ENCODE peak calls at places on chromosome 9, in nine cellular contexts. One of them, this sample, is unnamed.

GRCh38 chr9:15295761-15296405 is 11.1 kb downstream of the TTC39B start:
- DNase-seq in MV-4-11: peak
- DNase-seq in progenitor cell of endocrine pancreas: no peak
- DNase-seq in PC-3: no peak
- DNase-seq in amniotic epithelial cell: peak
- DNase-seq in pons: peak
- DNase-seq in stimulated activated CD4-positive, alpha-beta T cell treated with anti-CD3 and anti-CD28 coated beads, Interleukin-2, amount 100 ng/mL, for 24 hours: no peak
- DNase-seq in EL: peak
- DNase-seq in WTC11: no peak
- DNase-seq in this sample: peak

GRCh38 chr9:75152416-75152815 is 64.1 kb downstream of the OSTF1 start:
- DNase-seq in MV-4-11: no peak
- DNase-seq in progenitor cell of endocrine pancreas: no peak
- DNase-seq in PC-3: no peak
- DNase-seq in amniotic epithelial cell: no peak
- DNase-seq in pons: no peak
- DNase-seq in stimulated activated CD4-positive, alpha-beta T cell treated with anti-CD3 and anti-CD28 coated beads, Interleukin-2, amount 100 ng/mL, for 24 hours: peak
- DNase-seq in EL: no peak
- DNase-seq in WTC11: no peak
- DNase-seq in this sample: no peak

GRCh38 chr9:5869315-5870019 is 21.2 kb upstream of the MLANA start:
- DNase-seq in MV-4-11: peak
- DNase-seq in progenitor cell of endocrine pancreas: no peak
- DNase-seq in PC-3: peak
- DNase-seq in amniotic epithelial cell: peak
- DNase-seq in pons: no peak
- DNase-seq in stimulated activated CD4-positive, alpha-beta T cell treated with anti-CD3 and anti-CD28 coated beads, Interleukin-2, amount 100 ng/mL, for 24 hours: peak
- DNase-seq in EL: peak
- DNase-seq in WTC11: peak
- DNase-seq in this sample: peak

GRCh38 chr9:128122809-128123175 is 4.7 kb downstream of the PTGES2 start:
- DNase-seq in MV-4-11: no peak
- DNase-seq in progenitor cell of endocrine pancreas: no peak
- DNase-seq in PC-3: no peak
- DNase-seq in amniotic epithelial cell: no peak
- DNase-seq in pons: no peak
- DNase-seq in stimulated activated CD4-positive, alpha-beta T cell treated with anti-CD3 and anti-CD28 coated beads, Interleukin-2, amount 100 ng/mL, for 24 hours: no peak
- DNase-seq in EL: no peak
- DNase-seq in WTC11: no peak
- DNase-seq in this sample: no peak

GRCh38 chr9:89606567-89607311 is 1.9 kb downstream of the GADD45G start:
- DNase-seq in MV-4-11: no peak
- DNase-seq in progenitor cell of endocrine pancreas: no peak
- DNase-seq in PC-3: peak
- DNase-seq in amniotic epithelial cell: peak
- DNase-seq in pons: no peak
- DNase-seq in stimulated activated CD4-positive, alpha-beta T cell treated with anti-CD3 and anti-CD28 coated beads, Interleukin-2, amount 100 ng/mL, for 24 hours: peak
- DNase-seq in EL: peak
- DNase-seq in WTC11: peak
- DNase-seq in this sample: peak

GRCh38 chr9:112072721-112073553 is 102.2 kb downstream of the SUSD1 start:
- DNase-seq in MV-4-11: no peak
- DNase-seq in progenitor cell of endocrine pancreas: no peak
- DNase-seq in PC-3: peak
- DNase-seq in amniotic epithelial cell: peak
- DNase-seq in pons: no peak
- DNase-seq in stimulated activated CD4-positive, alpha-beta T cell treated with anti-CD3 and anti-CD28 coated beads, Interleukin-2, amount 100 ng/mL, for 24 hours: no peak
- DNase-seq in EL: peak
- DNase-seq in WTC11: no peak
- DNase-seq in this sample: no peak

GRCh38 chr9:127139775-127140174 is 17.3 kb upstream of the ANGPTL2 start:
- DNase-seq in MV-4-11: no peak
- DNase-seq in progenitor cell of endocrine pancreas: no peak
- DNase-seq in PC-3: no peak
- DNase-seq in amniotic epithelial cell: no peak
- DNase-seq in pons: no peak
- DNase-seq in stimulated activated CD4-positive, alpha-beta T cell treated with anti-CD3 and anti-CD28 coated beads, Interleukin-2, amount 100 ng/mL, for 24 hours: no peak
- DNase-seq in EL: no peak
- DNase-seq in WTC11: no peak
- DNase-seq in this sample: no peak

GRCh38 chr9:114291886-114292590 is 30.9 kb upstream of the ORM1 start:
- DNase-seq in MV-4-11: no peak
- DNase-seq in progenitor cell of endocrine pancreas: no peak
- DNase-seq in PC-3: no peak
- DNase-seq in amniotic epithelial cell: no peak
- DNase-seq in pons: no peak
- DNase-seq in stimulated activated CD4-positive, alpha-beta T cell treated with anti-CD3 and anti-CD28 coated beads, Interleukin-2, amount 100 ng/mL, for 24 hours: no peak
- DNase-seq in EL: no peak
- DNase-seq in WTC11: no peak
- DNase-seq in this sample: no peak

GRCh38 chr9:137680445-137681358 is 61.9 kb downstream of the EHMT1 start:
- DNase-seq in MV-4-11: no peak
- DNase-seq in progenitor cell of endocrine pancreas: no peak
- DNase-seq in PC-3: no peak
- DNase-seq in amniotic epithelial cell: no peak
- DNase-seq in pons: no peak
- DNase-seq in stimulated activated CD4-positive, alpha-beta T cell treated with anti-CD3 and anti-CD28 coated beads, Interleukin-2, amount 100 ng/mL, for 24 hours: no peak
- DNase-seq in EL: no peak
- DNase-seq in WTC11: no peak
- DNase-seq in this sample: peak

GRCh38 chr9:137307255-137308101 is 5.4 kb upstream of the NRARP start:
- DNase-seq in MV-4-11: peak
- DNase-seq in progenitor cell of endocrine pancreas: peak
- DNase-seq in PC-3: no peak
- DNase-seq in amniotic epithelial cell: peak
- DNase-seq in pons: no peak
- DNase-seq in stimulated activated CD4-positive, alpha-beta T cell treated with anti-CD3 and anti-CD28 coated beads, Interleukin-2, amount 100 ng/mL, for 24 hours: no peak
- DNase-seq in EL: no peak
- DNase-seq in WTC11: peak
- DNase-seq in this sample: peak

GRCh38 chr9:112125961-112126388 is 49.1 kb downstream of the SUSD1 start:
- DNase-seq in MV-4-11: no peak
- DNase-seq in progenitor cell of endocrine pancreas: no peak
- DNase-seq in PC-3: peak
- DNase-seq in amniotic epithelial cell: peak
- DNase-seq in pons: no peak
- DNase-seq in stimulated activated CD4-positive, alpha-beta T cell treated with anti-CD3 and anti-CD28 coated beads, Interleukin-2, amount 100 ng/mL, for 24 hours: no peak
- DNase-seq in EL: peak
- DNase-seq in WTC11: no peak
- DNase-seq in this sample: peak

GRCh38 chr9:5629312-5630037 is 568 bp downstream of the RIC1 start:
- DNase-seq in MV-4-11: peak
- DNase-seq in progenitor cell of endocrine pancreas: peak
- DNase-seq in PC-3: peak
- DNase-seq in amniotic epithelial cell: no peak
- DNase-seq in pons: no peak
- DNase-seq in stimulated activated CD4-positive, alpha-beta T cell treated with anti-CD3 and anti-CD28 coated beads, Interleukin-2, amount 100 ng/mL, for 24 hours: peak
- DNase-seq in EL: peak
- DNase-seq in WTC11: peak
- DNase-seq in this sample: peak

GRCh38 chr9:81814794-81815464 is 113.3 kb upstream of the SPATA31D4 start:
- DNase-seq in MV-4-11: no peak
- DNase-seq in progenitor cell of endocrine pancreas: no peak
- DNase-seq in PC-3: peak
- DNase-seq in amniotic epithelial cell: peak
- DNase-seq in pons: no peak
- DNase-seq in stimulated activated CD4-positive, alpha-beta T cell treated with anti-CD3 and anti-CD28 coated beads, Interleukin-2, amount 100 ng/mL, for 24 hours: no peak
- DNase-seq in EL: no peak
- DNase-seq in WTC11: no peak
- DNase-seq in this sample: peak

GRCh38 chr9:89659473-89660256 is 54.9 kb downstream of the GADD45G start:
- DNase-seq in MV-4-11: no peak
- DNase-seq in progenitor cell of endocrine pancreas: no peak
- DNase-seq in PC-3: no peak
- DNase-seq in amniotic epithelial cell: no peak
- DNase-seq in pons: no peak
- DNase-seq in stimulated activated CD4-positive, alpha-beta T cell treated with anti-CD3 and anti-CD28 coated beads, Interleukin-2, amount 100 ng/mL, for 24 hours: no peak
- DNase-seq in EL: no peak
- DNase-seq in WTC11: no peak
- DNase-seq in this sample: no peak

GRCh38 chr9:121285835-121286687 is 18.1 kb downstream of the GSN start:
- DNase-seq in MV-4-11: peak
- DNase-seq in progenitor cell of endocrine pancreas: no peak
- DNase-seq in PC-3: no peak
- DNase-seq in amniotic epithelial cell: peak
- DNase-seq in pons: peak
- DNase-seq in stimulated activated CD4-positive, alpha-beta T cell treated with anti-CD3 and anti-CD28 coated beads, Interleukin-2, amount 100 ng/mL, for 24 hours: no peak
- DNase-seq in EL: peak
- DNase-seq in WTC11: peak
- DNase-seq in this sample: peak

GRCh38 chr9:37937403-37937802 is 33.5 kb upstream of the SLC25A51 start:
- DNase-seq in MV-4-11: no peak
- DNase-seq in progenitor cell of endocrine pancreas: no peak
- DNase-seq in PC-3: no peak
- DNase-seq in amniotic epithelial cell: no peak
- DNase-seq in pons: no peak
- DNase-seq in stimulated activated CD4-positive, alpha-beta T cell treated with anti-CD3 and anti-CD28 coated beads, Interleukin-2, amount 100 ng/mL, for 24 hours: no peak
- DNase-seq in EL: no peak
- DNase-seq in WTC11: no peak
- DNase-seq in this sample: no peak

GRCh38 chr9:136058152-136058483 is 37.0 kb downstream of the NACC2 start:
- DNase-seq in MV-4-11: no peak
- DNase-seq in progenitor cell of endocrine pancreas: no peak
- DNase-seq in PC-3: no peak
- DNase-seq in amniotic epithelial cell: no peak
- DNase-seq in pons: no peak
- DNase-seq in stimulated activated CD4-positive, alpha-beta T cell treated with anti-CD3 and anti-CD28 coated beads, Interleukin-2, amount 100 ng/mL, for 24 hours: no peak
- DNase-seq in EL: no peak
- DNase-seq in WTC11: peak
- DNase-seq in this sample: no peak

GRCh38 chr9:131677051-131677444 is 62.8 kb downstream of the RAPGEF1 start:
- DNase-seq in MV-4-11: no peak
- DNase-seq in progenitor cell of endocrine pancreas: no peak
- DNase-seq in PC-3: no peak
- DNase-seq in amniotic epithelial cell: no peak
- DNase-seq in pons: no peak
- DNase-seq in stimulated activated CD4-positive, alpha-beta T cell treated with anti-CD3 and anti-CD28 coated beads, Interleukin-2, amount 100 ng/mL, for 24 hours: no peak
- DNase-seq in EL: no peak
- DNase-seq in WTC11: no peak
- DNase-seq in this sample: no peak